ENCODE peak calls at places on chromosomes 16 and 17, in five cellular contexts. Z, A, L, I and B are unnamed samples.

GRCh38 chr17:37168731-37169353 is 206.9 kb upstream of the C17orf78 start:
- DNase-seq in Z (no peak), A (no peak), L (no peak), I (no peak), B (no peak)

GRCh38 chr17:51398128-51398525 is 137.8 kb downstream of the UTP18 start:
- DNase-seq in Z (no peak), A (no peak), L (no peak), I (no peak), B (no peak)

GRCh38 chr17:46771601-46772012 is 46.9 kb downstream of the WNT3 start:
- DNase-seq in Z (peak), A (peak), L (no peak), I (no peak), B (no peak)

GRCh38 chr17:7215652-7216139 is 3.9 kb downstream of the DLG4 start:
- DNase-seq in Z (no peak), A (no peak), L (no peak), I (no peak), B (no peak)

GRCh38 chr17:688100-688989 is 26.3 kb downstream of the VPS53 start:
- DNase-seq in Z (peak), A (no peak), L (no peak), I (no peak), B (no peak)

GRCh38 chr17:19812407-19812806 is 55.3 kb downstream of the ULK2 start:
- DNase-seq in Z (no peak), A (no peak), L (no peak), I (peak), B (no peak)

GRCh38 chr17:44522883-44523671 is 19.9 kb upstream of the GPATCH8 start:
- DNase-seq in Z (peak), A (peak), L (no peak), I (peak), B (no peak)

GRCh38 chr17:4155980-4156620 is 13.1 kb downstream of the CYB5D2 start:
- DNase-seq in Z (no peak), A (no peak), L (no peak), I (no peak), B (no peak)

GRCh38 chr17:48597775-48598631 is 4.4 kb upstream of the HOXB5 start:
- DNase-seq in Z (peak), A (peak), L (no peak), I (no peak), B (no peak)

GRCh38 chr17:8611135-8611534 is 19.4 kb downstream of the MYH10 start:
- DNase-seq in Z (no peak), A (no peak), L (no peak), I (peak), B (no peak)

GRCh38 chr17:58703137-58703846 is 10.9 kb downstream of the RAD51C start:
- DNase-seq in Z (no peak), A (no peak), L (no peak), I (peak), B (no peak)

GRCh38 chr16:72850021-72850420 is 197.9 kb downstream of the ZFHX3 start:
- DNase-seq in Z (no peak), A (no peak), L (no peak), I (no peak), B (no peak)

GRCh38 chr16:23368469-23368868 is 66.4 kb downstream of the SCNN1B start:
- DNase-seq in Z (no peak), A (no peak), L (no peak), I (no peak), B (no peak)